ENCODE peak calls at places on chromosome 16, in nine cellular contexts. N, Q, A, G, M, C, H, O and E are unnamed samples.

GRCh38 chr16:68364601-68364998 is 53.8 kb downstream of the PRMT7 start:
- DNase-seq in A (peak; percentile 24), M (no peak), O (no peak), Q (no peak), N (no peak), H (no peak), C (no peak), G (no peak), E (no peak)

GRCh38 chr16:35102780-35103403 is 1643.5 kb downstream of the TP53TG3F start:
- DNase-seq in H (no peak), M (no peak), N (no peak), O (no peak), C (no peak), A (no peak), Q (peak; percentile 48), G (no peak), E (no peak)

GRCh38 chr16:88617268-88618031 is 20.9 kb upstream of the IL17C start:
- DNase-seq in C (no peak), H (no peak), N (no peak), G (peak; percentile 45), Q (no peak), O (no peak), A (no peak), M (no peak), E (no peak)

GRCh38 chr16:53501216-53501859 is 1.7 kb downstream of the AKTIP start:
- DNase-seq in M (no peak), A (no peak), O (peak; percentile 50), G (no peak), N (no peak), C (no peak), Q (no peak), H (no peak), E (no peak)

GRCh38 chr16:79122343-79122742 is 478.2 kb downstream of the MAF start:
- DNase-seq in C (no peak), H (no peak), O (no peak), M (no peak), Q (no peak), A (no peak), G (no peak), N (no peak), E (no peak)

GRCh38 chr16:73268311-73268997 is 220.5 kb upstream of the ZFHX3 start:
- DNase-seq in G (no peak), M (no peak), N (no peak), Q (no peak), A (no peak), H (no peak), C (no peak), O (no peak), E (no peak)

GRCh38 chr16:20851601-20852000 is 45.3 kb downstream of the REXO5 start:
- DNase-seq in Q (peak; percentile 73), O (peak; percentile 94), H (no peak), N (no peak), C (no peak), A (peak; percentile 97), G (peak; percentile 86), M (no peak), E (no peak)

GRCh38 chr16:74999683-75000480 is 1.1 kb downstream of the ZNRF1 start:
- DNase-seq in G (peak; percentile 58), O (no peak), H (peak; percentile 64), A (no peak), Q (peak; percentile 50), C (peak; percentile 7), M (peak; percentile 52), N (no peak), E (peak; percentile 49)

GRCh38 chr16:89828199-89828869 is at the start of gene SPIRE2:
- DNase-seq in C (peak; percentile 68), N (peak; percentile 60), H (peak; percentile 72), G (peak; percentile 55), M (peak; percentile 58), A (peak; percentile 57), O (no peak), Q (peak; percentile 78), E (peak; percentile 61)

GRCh38 chr16:59905628-59906027 is 1171.5 kb upstream of the GOT2 start:
- DNase-seq in Q (no peak), C (no peak), O (no peak), M (no peak), N (no peak), H (no peak), G (no peak), A (peak; percentile 73), E (no peak)

GRCh38 chr16:53864819-53865491 is 161.0 kb downstream of the FTO start:
- DNase-seq in A (peak; percentile 46), G (no peak), Q (no peak), O (no peak), M (no peak), H (no peak), C (no peak), N (no peak), E (no peak)

GRCh38 chr16:5215911-5216310 is 118.3 kb upstream of the EEF2KMT start:
- DNase-seq in M (no peak), C (no peak), N (no peak), A (no peak), Q (no peak), H (no peak), O (no peak), G (no peak), E (no peak)

GRCh38 chr16:57615813-57616212 is 12.6 kb upstream of the ADGRG1 start:
- DNase-seq in H (no peak), N (no peak), O (no peak), C (no peak), Q (no peak), G (no peak), M (no peak), A (no peak), E (no peak)

GRCh38 chr16:77898671-77899211 is 110.4 kb downstream of the VAT1L start:
- DNase-seq in A (peak; percentile 82), C (no peak), M (no peak), H (no peak), N (no peak), Q (no peak), O (no peak), G (no peak), E (no peak)

GRCh38 chr16:75139498-75139897 is 8.8 kb upstream of the ZFP1 start:
- DNase-seq in N (no peak), O (no peak), M (no peak), C (no peak), Q (no peak), A (no peak), H (no peak), G (no peak), E (no peak)

GRCh38 chr16:10970065-10970464 is 25.7 kb downstream of the CLEC16A start:
- DNase-seq in C (no peak), A (peak; percentile 57), G (no peak), M (no peak), Q (no peak), H (no peak), O (no peak), N (no peak), E (no peak)

GRCh38 chr16:55552621-55553020 is 13.9 kb upstream of the CAPNS2 start:
- DNase-seq in H (no peak), A (peak; percentile 76), G (no peak), M (no peak), C (no peak), O (no peak), N (no peak), Q (peak; percentile 12), E (no peak)

GRCh38 chr16:89363621-89364393 is 126.6 kb downstream of the ANKRD11 start:
- DNase-seq in A (peak; percentile 79), Q (peak; percentile 74), G (no peak), H (peak; percentile 48), M (peak; percentile 27), N (no peak), O (no peak), C (no peak), E (no peak)

GRCh38 chr16:66026211-66026610 is 340.3 kb upstream of the CDH5 start:
- DNase-seq in G (peak; percentile 36), M (no peak), O (no peak), Q (no peak), A (peak; percentile 41), C (no peak), H (no peak), N (no peak), E (no peak)